ENCODE peak calls at places on chromosomes 7 and 10, in nine cellular contexts. K is spleen; C is neuronal stem cell; H is CD4-positive, alpha-beta memory T cell; S is naive thymus-derived CD4-positive, alpha-beta T cell; X is ovary; N is AG04450; J is tibial artery; M is body of pancreas. Z is an unnamed sample.

GRCh38 chr10:37856881-37857286 is 526 bp downstream of the ZNF248 start:
- DNase-seq in K (peak), C (no peak), H (no peak), S (no peak), X (no peak), N (no peak), J (peak), M (peak), Z (peak)

GRCh38 chr7:100867796-100868485 is 754 bp downstream of the TRIP6 start:
- DNase-seq in K (no peak), C (no peak), H (no peak), S (no peak), X (no peak), N (no peak), J (no peak), M (no peak), Z (no peak)

GRCh38 chr10:93300518-93300917 is 181.6 kb downstream of the MYOF start:
- DNase-seq in K (no peak), C (no peak), H (no peak), S (no peak), X (no peak), N (no peak), J (no peak), M (no peak), Z (no peak)

GRCh38 chr10:107814865-107815487 is 650.5 kb upstream of the SORCS1 start:
- DNase-seq in K (no peak), C (peak), H (no peak), S (no peak), X (no peak), N (no peak), J (peak), M (peak), Z (peak)

GRCh38 chr10:114753126-114753525 is 68.5 kb upstream of the FHIP2A start:
- DNase-seq in K (no peak), C (no peak), H (no peak), S (no peak), X (no peak), N (no peak), J (no peak), M (no peak), Z (no peak)

GRCh38 chr7:36894190-36894589 is 169.9 kb upstream of the AOAH start:
- DNase-seq in K (no peak), C (no peak), H (no peak), S (no peak), X (no peak), N (no peak), J (no peak), M (no peak), Z (no peak)

GRCh38 chr7:100378114-100378760 is 5.0 kb downstream of the PILRA start:
- DNase-seq in K (no peak), C (no peak), H (no peak), S (no peak), X (no peak), N (no peak), J (no peak), M (no peak), Z (no peak)

GRCh38 chr7:7620224-7620623 is 20.3 kb upstream of the UMAD1 start:
- DNase-seq in K (no peak), C (no peak), H (no peak), S (no peak), X (no peak), N (no peak), J (no peak), M (no peak), Z (no peak)

GRCh38 chr7:80428161-80429054 is 83.5 kb downstream of the GNAT3 start:
- DNase-seq in K (no peak), C (peak), H (no peak), S (peak), X (no peak), N (no peak), J (no peak), M (peak), Z (no peak)

GRCh38 chr10:33273295-33274002 is 61.0 kb downstream of the NRP1 start:
- DNase-seq in K (no peak), C (peak), H (no peak), S (no peak), X (peak), N (peak), J (peak), M (peak), Z (peak)

DNA sequence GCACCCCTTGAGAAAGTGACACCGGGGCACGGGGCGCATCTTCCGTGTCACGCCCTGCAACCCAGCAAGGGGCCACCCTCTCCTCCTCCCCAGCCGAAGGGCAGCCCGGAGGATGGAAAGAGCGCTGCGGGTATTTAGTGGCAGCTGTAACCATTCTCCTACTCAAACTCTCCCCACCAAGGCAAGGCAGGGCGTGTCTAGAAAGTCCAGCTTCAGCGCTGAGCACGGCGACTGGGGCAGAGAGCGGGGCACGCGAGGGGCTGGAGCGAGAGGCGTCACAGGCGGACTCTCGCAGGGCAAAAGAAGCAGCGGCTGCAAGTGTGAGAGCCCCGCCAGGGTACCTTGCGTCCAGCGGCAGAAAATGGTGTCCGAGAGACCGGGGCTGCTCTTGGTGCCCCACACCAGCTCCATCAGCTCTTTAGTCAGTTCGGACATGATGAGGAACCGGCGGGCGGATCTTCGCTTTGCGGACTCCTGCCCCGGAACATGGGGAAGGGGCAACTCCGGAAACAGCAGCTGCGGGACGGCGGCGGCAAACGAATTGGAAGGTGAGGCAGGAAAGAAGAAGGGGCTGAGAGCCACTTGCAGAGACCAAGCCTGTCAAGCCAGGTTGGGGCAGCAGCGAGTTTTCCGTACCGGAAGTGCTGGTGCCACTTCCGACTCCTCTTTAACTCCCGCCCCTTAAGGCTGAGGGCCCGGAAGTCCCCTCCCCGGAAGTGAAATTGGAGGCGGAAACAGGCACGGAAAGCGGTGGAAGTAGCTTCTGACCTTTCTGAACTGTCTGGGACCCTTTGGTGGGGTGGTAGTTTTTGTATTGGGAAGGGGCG is at the start of gene MINDY3:
- DNase-seq in K (peak), C (peak), H (peak), S (peak), X (peak), N (peak), J (peak), M (peak), Z (peak)
- H3K27ac ChIP-seq in K (peak), C (no peak), H (peak), S (peak), X (no peak), N (no peak), J (peak), M (peak), Z (peak)

DNA sequence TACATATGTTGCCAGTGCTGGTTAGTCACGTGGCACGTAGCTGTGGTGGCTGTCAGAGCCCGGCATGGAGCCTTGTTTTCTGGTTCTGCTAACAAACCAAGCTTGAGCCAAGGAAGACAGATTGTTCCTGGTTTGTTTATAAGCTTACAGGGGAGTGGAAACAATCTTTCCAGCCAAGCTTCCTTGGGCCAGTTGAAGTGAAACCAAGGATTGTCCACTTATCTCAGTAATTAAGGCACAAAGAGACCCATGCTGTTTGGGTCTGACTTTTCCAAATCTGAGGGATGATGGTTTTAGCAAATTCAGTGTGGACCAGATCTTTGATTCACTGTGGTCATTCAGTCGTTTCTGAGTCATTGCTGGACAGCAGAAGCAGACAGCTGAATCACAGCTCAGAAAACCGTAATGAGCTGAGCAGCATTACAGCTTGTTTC is 297.3 kb upstream of the COBL start:
- DNase-seq in K (no peak), C (no peak), H (no peak), S (no peak), X (peak), N (no peak), J (peak), M (no peak), Z (no peak)
- H3K4me3 ChIP-seq in K (no peak), C (no peak), H (no peak), S (no peak), X (no peak), N (no peak), J (no peak), M (no peak), Z (no peak)

DNA sequence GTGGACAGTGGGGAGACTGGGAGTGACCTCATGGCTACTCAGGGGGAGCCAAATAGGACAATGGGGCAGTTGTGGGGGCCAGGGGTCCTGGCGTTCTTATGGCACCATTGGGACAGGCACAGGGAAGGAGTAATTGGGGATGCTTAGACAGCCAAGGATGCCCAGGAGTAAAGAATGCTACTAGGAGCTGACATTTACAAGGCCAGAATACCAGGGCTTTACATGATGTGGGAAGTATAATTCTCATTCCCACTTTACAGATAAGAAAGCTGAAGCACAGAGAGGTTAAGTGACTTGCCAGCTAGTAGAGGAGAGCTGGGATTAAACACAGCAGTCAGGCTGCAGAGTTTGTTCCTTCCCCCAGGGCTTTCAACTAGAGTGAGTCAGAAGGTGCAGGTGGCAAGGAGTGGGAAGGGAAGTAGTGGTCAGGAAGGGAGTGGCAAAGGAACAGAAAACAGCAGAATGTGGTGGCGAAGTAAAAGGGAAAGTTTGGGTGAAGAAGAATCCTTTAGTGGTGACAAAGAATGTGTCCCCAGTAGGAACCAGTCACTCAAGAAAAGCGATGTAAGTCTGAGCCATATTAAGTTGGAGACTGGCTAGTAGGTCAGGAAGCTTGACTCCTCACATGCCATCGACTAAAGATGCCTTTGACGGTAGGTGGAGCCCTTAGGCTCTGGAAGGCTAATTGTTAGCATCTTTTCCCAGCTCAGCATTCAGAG is 32.8 kb downstream of the CPVL start:
- DNase-seq in K (no peak), C (no peak), H (no peak), S (no peak), X (no peak), N (no peak), J (no peak), M (peak), Z (peak)
- H3K27ac ChIP-seq in K (peak), C (no peak), H (no peak), S (no peak), X (no peak), N (no peak), J (no peak), M (no peak), Z (no peak)

DNA sequence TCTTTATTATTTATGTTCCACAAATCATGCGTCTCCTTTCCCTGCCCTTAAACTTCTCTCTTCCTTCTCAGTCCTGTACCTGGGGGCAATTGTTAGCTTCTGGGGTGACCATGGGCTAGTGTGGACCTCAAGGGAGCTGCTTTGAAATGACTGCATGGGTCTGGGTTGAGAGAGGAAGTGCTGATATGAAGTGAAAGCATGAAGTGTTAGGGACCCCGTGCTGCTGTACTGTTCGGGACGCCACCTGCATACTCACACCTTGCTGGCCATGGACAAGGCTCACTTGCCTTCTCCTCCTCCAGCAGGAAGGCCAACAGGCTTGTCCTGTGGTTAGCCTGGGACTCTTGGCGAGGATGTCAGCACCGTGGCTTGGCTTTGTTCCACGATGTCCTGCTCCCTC is 56.7 kb downstream of the MTPN start:
- DNase-seq in K (no peak), C (no peak), H (no peak), S (no peak), X (no peak), N (no peak), J (no peak), M (no peak), Z (no peak)
- H3K4me3 ChIP-seq in K (no peak), C (peak), H (no peak), S (no peak), X (no peak), N (no peak), J (no peak), M (no peak), Z (no peak)

GRCh38 chr7:151514461-151515396 is 5.0 kb downstream of the RHEB start:
- DNase-seq in K (no peak), C (no peak), H (no peak), S (no peak), X (no peak), N (no peak), J (no peak), M (no peak), Z (no peak)

GRCh38 chr7:151518781-151519044 is 982 bp downstream of the RHEB start:
- DNase-seq in K (no peak), C (no peak), H (no peak), S (no peak), X (no peak), N (no peak), J (no peak), M (no peak), Z (no peak)

GRCh38 chr7:151518105-151518780 is 1.5 kb downstream of the RHEB start:
- DNase-seq in K (peak), C (no peak), H (peak), S (peak), X (peak), N (no peak), J (peak), M (peak), Z (peak)

GRCh38 chr7:151519765-151520418 is at the start of gene RHEB:
- DNase-seq in K (peak), C (peak), H (peak), S (peak), X (peak), N (peak), J (peak), M (peak), Z (peak)

GRCh38 chr7:151517601-151518104 is 2.0 kb downstream of the RHEB start:
- DNase-seq in K (no peak), C (no peak), H (no peak), S (no peak), X (no peak), N (no peak), J (no peak), M (no peak), Z (no peak)
- H3K27ac ChIP-seq in K (peak), C (no peak), H (peak), S (no peak), X (no peak), N (peak), J (peak), M (peak), Z (peak)